ENCODE peak calls at places on chromosomes 4 and X, in five cellular contexts. X, S, Y, O and A are unnamed samples.

GRCh38 chr4:23169598-23170311 is 477.0 kb downstream of the GBA3 start:
- DNase-seq in X (no peak), S (no peak), Y (no peak), O (no peak), A (no peak)

GRCh38 chr4:130288576-130288975 is 1192.6 kb downstream of the C4orf33 start:
- DNase-seq in X (no peak), S (no peak), Y (no peak), O (no peak), A (no peak)

GRCh38 chr4:82864336-82865001 is 26.5 kb downstream of the SEC31A start:
- DNase-seq in X (no peak), S (no peak), Y (no peak), O (no peak), A (no peak)

GRCh38 chrX:125387945-125388344 is 68.3 kb downstream of the TEX13C start:
- DNase-seq in X (no peak), S (no peak), Y (no peak), O (no peak), A (no peak)

GRCh38 chr4:117574085-117574484 is 460.2 kb upstream of the NDST3 start:
- DNase-seq in X (no peak), S (no peak), Y (no peak), O (no peak), A (no peak)

GRCh38 chrX:150465326-150465725 is 102.2 kb downstream of the MAMLD1 start:
- DNase-seq in X (no peak), S (no peak), Y (no peak), O (no peak), A (no peak)

GRCh38 chr4:73864365-73864764 is 4.8 kb upstream of the CXCL1 start:
- DNase-seq in X (peak; percentile 7), S (peak; percentile 32), Y (no peak), O (no peak), A (no peak)

GRCh38 chr4:78953231-78953630 is 14.0 kb upstream of the PAQR3 start:
- DNase-seq in X (no peak), S (no peak), Y (no peak), O (no peak), A (no peak)

GRCh38 chr4:165872443-165873297 is at the start of gene TLL1:
- DNase-seq in X (peak; percentile 42), S (peak; percentile 49), Y (no peak), O (no peak), A (no peak)

GRCh38 chr4:100721077-100721476 is 203.3 kb upstream of the EMCN start:
- DNase-seq in X (no peak), S (no peak), Y (no peak), O (no peak), A (no peak)

GRCh38 chrX:11908371-11908770 is 150.3 kb downstream of the MSL3 start:
- DNase-seq in X (peak; percentile 10), S (peak; percentile 42), Y (peak; percentile 27), O (no peak), A (peak; percentile 6)

GRCh38 chr4:39497909-39498723 is 29.1 kb downstream of the UGDH start:
- DNase-seq in X (no peak), S (no peak), Y (no peak), O (no peak), A (no peak)

GRCh38 chr4:101102114-101102752 is 245.1 kb downstream of the PPP3CA start:
- DNase-seq in X (no peak), S (no peak), Y (no peak), O (peak; percentile 89), A (no peak)

GRCh38 chr4:108926058-108926457 is 163.2 kb upstream of the ETNPPL start:
- DNase-seq in X (no peak), S (no peak), Y (no peak), O (no peak), A (no peak)

GRCh38 chr4:31984872-31985271 is 1264.7 kb downstream of the PCDH7 start:
- DNase-seq in X (no peak), S (no peak), Y (no peak), O (no peak), A (no peak)

GRCh38 chrX:95956780-95957179 is 727.9 kb upstream of the DIAPH2 start:
- DNase-seq in X (no peak), S (no peak), Y (no peak), O (no peak), A (no peak)

GRCh38 chr4:70925899-70926635 is 23.9 kb downstream of the MOB1B start:
- DNase-seq in X (no peak), S (no peak), Y (no peak), O (no peak), A (no peak)

GRCh38 chr4:31545755-31546154 is 825.6 kb downstream of the PCDH7 start:
- DNase-seq in X (no peak), S (no peak), Y (no peak), O (no peak), A (no peak)

GRCh38 chr4:140406292-140406691 is 21.2 kb downstream of the CLGN start:
- DNase-seq in X (no peak), S (no peak), Y (no peak), O (no peak), A (no peak)
- H3K4me3 ChIP-seq in X (no peak overlapping the region), S (no peak overlapping the region), Y (no peak overlapping the region), O (no peak overlapping the region), A (no peak overlapping the region)

GRCh38 chr4:57163530-57164459 is 53.6 kb upstream of the IGFBP7 start:
- DNase-seq in X (peak; percentile 90), S (peak; percentile 67), Y (peak; percentile 62), O (peak; percentile 87), A (peak; percentile 61)
- H3K27ac ChIP-seq in X (peak overlapping the region; percentile 7), S (no peak overlapping the region), Y (no peak overlapping the region), O (peak overlapping the region; percentile 64), A (no peak overlapping the region)

GRCh38 chr4:26360273-26360672 is 39.5 kb downstream of the RBPJ start:
- DNase-seq in X (no peak), S (no peak), Y (no peak), O (no peak), A (no peak)

GRCh38 chr4:26361287-26361686 is 40.5 kb downstream of the RBPJ start:
- DNase-seq in X (no peak), S (peak; percentile 32), Y (no peak), O (no peak), A (no peak)

GRCh38 chr4:26365537-26366150 is 44.8 kb downstream of the RBPJ start:
- DNase-seq in X (no peak), S (no peak), Y (no peak), O (no peak), A (no peak)

GRCh38 chr4:26362745-26363439 is 42.1 kb downstream of the RBPJ start:
- DNase-seq in X (no peak), S (no peak), Y (no peak), O (no peak), A (no peak)

DNA sequence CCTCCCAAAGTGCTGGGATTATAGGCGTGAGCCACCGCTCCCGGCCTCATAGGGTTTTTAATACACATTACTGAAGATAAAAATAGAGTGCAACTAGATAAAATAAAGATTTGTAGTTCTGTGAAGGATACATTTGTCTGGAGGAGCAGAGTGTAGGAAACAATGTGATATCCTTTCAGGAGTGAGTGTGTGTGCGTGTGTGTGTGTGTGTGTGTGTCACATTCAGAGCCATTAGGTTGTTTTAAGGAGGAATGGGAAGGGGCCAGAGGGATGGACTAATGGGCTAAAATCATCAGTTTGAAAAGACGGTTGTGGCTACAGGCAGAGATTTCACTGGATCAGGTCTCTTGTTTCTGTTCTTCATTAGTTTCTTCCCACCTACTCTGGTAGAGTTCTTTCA is 40.0 kb downstream of the RBPJ start:
- DNase-seq in X (no peak), S (no peak), Y (no peak), O (no peak), A (no peak)
- H3K4me3 ChIP-seq in X (no peak overlapping the region), S (no peak overlapping the region), Y (no peak overlapping the region), O (no peak overlapping the region), A (no peak overlapping the region)

DNA sequence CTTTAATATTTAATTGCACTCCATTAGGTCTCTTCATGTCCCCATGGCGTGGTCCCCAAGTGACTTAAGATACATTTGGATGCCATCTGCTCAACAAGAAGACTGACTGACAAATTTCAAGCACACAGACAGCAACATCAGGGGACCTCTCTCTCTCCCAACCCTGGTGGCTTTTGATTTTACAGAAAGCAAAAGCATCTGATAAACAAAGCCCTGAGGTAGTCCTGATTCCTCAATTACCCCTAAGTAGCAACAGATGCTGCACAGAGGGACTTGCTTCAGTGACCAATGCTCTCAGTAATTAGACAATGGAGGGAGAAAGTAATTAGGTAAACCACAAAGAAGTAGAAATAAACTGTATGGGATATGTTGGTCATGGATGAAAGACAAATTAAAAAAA is 426.4 kb downstream of the INPP4B start:
- DNase-seq in X (no peak), S (no peak), Y (no peak), O (no peak), A (no peak)
- H3K27ac ChIP-seq in X (no peak overlapping the region), S (no peak overlapping the region), Y (no peak overlapping the region), O (no peak overlapping the region), A (no peak overlapping the region)

DNA sequence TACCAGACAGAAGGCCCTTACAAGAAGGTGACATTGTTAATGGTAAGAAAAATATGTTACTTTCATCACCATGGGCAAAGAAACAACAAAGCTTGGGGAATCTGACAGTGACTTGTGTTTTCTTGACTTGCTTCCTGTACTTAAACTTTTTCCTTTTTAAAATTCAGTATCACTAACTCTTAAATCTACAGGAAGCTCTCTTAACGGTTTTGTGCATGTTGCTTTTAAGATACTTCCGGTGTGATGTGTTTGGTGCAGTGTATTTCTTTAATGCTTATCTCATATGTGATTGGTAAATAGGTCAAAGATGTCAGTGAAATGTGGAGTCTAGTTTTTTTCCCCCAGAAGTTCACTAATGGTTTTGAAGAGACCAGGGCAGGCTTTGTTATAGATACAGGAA is 45.2 kb downstream of the ADH5 start:
- DNase-seq in X (no peak), S (peak; percentile 22), Y (peak; percentile 47), O (no peak), A (no peak)
- H3K4me3 ChIP-seq in X (no peak overlapping the region), S (no peak overlapping the region), Y (no peak overlapping the region), O (no peak overlapping the region), A (no peak overlapping the region)

DNA sequence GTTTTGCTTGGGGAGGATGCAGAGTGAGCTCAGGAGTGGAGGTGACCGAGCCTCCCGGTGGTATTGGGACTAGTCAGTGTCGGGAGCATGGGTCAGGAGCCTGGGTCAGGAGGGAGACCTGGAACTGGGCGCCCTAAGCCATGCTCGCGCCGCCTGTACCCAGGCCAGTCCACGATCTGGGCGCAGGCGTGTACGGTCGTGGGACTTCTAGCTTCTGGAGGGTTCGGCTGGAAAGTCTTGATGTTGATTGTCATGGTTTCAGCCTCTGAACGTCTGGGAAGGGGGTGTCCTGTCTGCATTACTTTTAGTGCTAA is 244 bp downstream of the EIF2S3 start:
- DNase-seq in X (no peak), S (no peak), Y (no peak), O (no peak), A (no peak)
- H3K27ac ChIP-seq in X (no peak overlapping the region), S (peak overlapping the region; percentile 99), Y (peak overlapping the region; percentile 90), O (peak overlapping the region; percentile 91), A (no peak overlapping the region)